ENCODE peak calls at places on chromosomes 13 and 19, in five cellular contexts. S is SK-N-SH, G is psoas muscle, V is cardiac muscle cell, N is fibroblast of lung. W is an unnamed sample.

GRCh38 chr13:46743191-46743590 is 53.8 kb downstream of the ESD start:
- DNase-seq in S (no peak), G (no peak), V (no peak), N (no peak), W (no peak)

GRCh38 chr19:1266818-1267440 is 2.2 kb upstream of the CIRBP start:
- DNase-seq in S (peak), G (peak), V (peak), N (peak), W (no peak)

GRCh38 chr13:110012102-110012739 is 225.8 kb upstream of the IRS2 start:
- DNase-seq in S (no peak), G (no peak), V (no peak), N (peak), W (no peak)

GRCh38 chr13:21328836-21329477 is 130.1 kb downstream of the ZDHHC20 start:
- DNase-seq in S (no peak), G (no peak), V (no peak), N (no peak), W (no peak)

GRCh38 chr19:10417598-10418280 is 2.6 kb upstream of the PDE4A start:
- DNase-seq in S (peak), G (no peak), V (peak), N (no peak), W (no peak)

GRCh38 chr13:27336005-27336673 is 65.5 kb downstream of the RASL11A start:
- DNase-seq in S (no peak), G (no peak), V (no peak), N (peak), W (no peak)

GRCh38 chr19:4014541-4015491 is 7.3 kb downstream of the PIAS4 start:
- DNase-seq in S (peak), G (peak), V (no peak), N (no peak), W (no peak)

GRCh38 chr13:79667771-79668170 is 186.8 kb downstream of the NDFIP2 start:
- DNase-seq in S (no peak), G (no peak), V (no peak), N (no peak), W (no peak)

GRCh38 chr13:96781141-96781540 is 213.1 kb downstream of the OXGR1 start:
- DNase-seq in S (no peak), G (no peak), V (no peak), N (no peak), W (no peak)

GRCh38 chr19:50431343-50432220 is 1.1 kb upstream of the MYBPC2 start:
- DNase-seq in S (peak), G (peak), V (peak), N (peak), W (no peak)

GRCh38 chr19:46697142-46697960 is 19.6 kb downstream of the PRKD2 start:
- DNase-seq in S (peak), G (peak), V (peak), N (peak), W (no peak)

GRCh38 chr13:23554000-23554399 is 16.2 kb upstream of the TNFRSF19 start:
- DNase-seq in S (no peak), G (no peak), V (no peak), N (no peak), W (no peak)

GRCh38 chr13:82257790-82258507 is 1624.3 kb downstream of the SLITRK1 start:
- DNase-seq in S (no peak), G (no peak), V (no peak), N (no peak), W (no peak)

GRCh38 chr19:14346279-14346678 is 35.0 kb upstream of the ADGRE5 start:
- DNase-seq in S (no peak), G (no peak), V (no peak), N (no peak), W (no peak)

GRCh38 chr19:28883241-28883693 is 329.7 kb downstream of the UQCRFS1 start:
- DNase-seq in S (no peak), G (no peak), V (peak), N (peak), W (no peak)

GRCh38 chr19:28882818-28883217 is 330.1 kb downstream of the UQCRFS1 start:
- DNase-seq in S (no peak), G (no peak), V (no peak), N (no peak), W (no peak)

GRCh38 chr19:28881616-28882015 is 331.3 kb downstream of the UQCRFS1 start:
- DNase-seq in S (no peak), G (no peak), V (no peak), N (no peak), W (no peak)

GRCh38 chr19:28878862-28879566 is 333.9 kb downstream of the UQCRFS1 start:
- DNase-seq in S (peak), G (peak), V (peak), N (peak), W (no peak)

DNA sequence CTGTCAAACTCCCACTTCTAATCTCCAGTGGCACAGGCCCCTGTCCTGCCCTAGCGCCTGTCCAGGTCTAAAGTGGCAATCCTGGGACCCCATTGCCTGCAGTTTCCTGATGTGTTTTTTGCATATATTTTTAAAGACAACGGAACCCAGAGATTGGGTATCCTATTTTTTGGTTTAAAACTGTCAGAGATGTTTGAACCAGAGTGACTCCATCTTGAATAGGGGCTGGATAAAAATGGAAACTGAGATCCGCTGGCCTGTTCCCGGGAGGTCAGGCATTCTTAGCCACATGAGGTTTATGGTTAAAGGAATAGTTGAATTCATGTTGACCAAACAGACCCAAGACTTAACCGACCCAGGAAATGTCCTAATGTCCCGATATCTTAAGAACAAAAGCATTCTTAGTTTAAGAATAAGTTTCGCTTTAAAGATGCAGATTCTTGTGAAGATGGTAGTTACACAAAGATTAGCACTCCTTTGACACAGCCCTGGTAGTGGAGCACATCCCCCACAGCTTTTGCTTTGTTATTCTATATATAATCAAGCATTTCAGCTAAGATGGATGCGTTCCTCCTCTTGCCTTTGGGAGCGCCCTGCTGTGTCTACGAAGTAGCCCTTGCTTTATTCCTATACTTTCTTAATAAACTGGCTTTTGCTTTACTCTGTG is 332.1 kb downstream of the UQCRFS1 start:
- DNase-seq in S (no peak), G (no peak), V (no peak), N (no peak), W (no peak)
- H3K27ac ChIP-seq in S (no peak), G (no peak), V (no peak), N (no peak), W (no peak)

GRCh38 chr13:94710881-94711560 is 1.3 kb downstream of the SOX21 start:
- DNase-seq in S (peak), G (no peak), V (no peak), N (no peak), W (no peak)
- TF ChIP-seq CTCF in S (no peak), G (no peak), V (no peak), N (no peak), W (no peak)

GRCh38 chr19:42423462-42424344 is 3.5 kb downstream of the LIPE start:
- DNase-seq in S (peak), G (peak), V (peak), N (peak), W (no peak)

GRCh38 chr19:42422576-42423461 is 4.4 kb downstream of the LIPE start:
- DNase-seq in S (peak), G (peak), V (peak), N (no peak), W (no peak)

GRCh38 chr19:42424345-42424707 is 2.9 kb downstream of the LIPE start:
- DNase-seq in S (no peak), G (no peak), V (no peak), N (no peak), W (no peak)

GRCh38 chr19:42426643-42427042 is 545 bp downstream of the LIPE start:
- DNase-seq in S (no peak), G (no peak), V (no peak), N (no peak), W (no peak)

GRCh38 chr19:42424712-42425131 is 2.5 kb downstream of the LIPE start:
- DNase-seq in S (peak), G (no peak), V (no peak), N (no peak), W (no peak)
- H3K27ac ChIP-seq in S (no peak), G (no peak), V (peak), N (no peak), W (no peak)

DNA sequence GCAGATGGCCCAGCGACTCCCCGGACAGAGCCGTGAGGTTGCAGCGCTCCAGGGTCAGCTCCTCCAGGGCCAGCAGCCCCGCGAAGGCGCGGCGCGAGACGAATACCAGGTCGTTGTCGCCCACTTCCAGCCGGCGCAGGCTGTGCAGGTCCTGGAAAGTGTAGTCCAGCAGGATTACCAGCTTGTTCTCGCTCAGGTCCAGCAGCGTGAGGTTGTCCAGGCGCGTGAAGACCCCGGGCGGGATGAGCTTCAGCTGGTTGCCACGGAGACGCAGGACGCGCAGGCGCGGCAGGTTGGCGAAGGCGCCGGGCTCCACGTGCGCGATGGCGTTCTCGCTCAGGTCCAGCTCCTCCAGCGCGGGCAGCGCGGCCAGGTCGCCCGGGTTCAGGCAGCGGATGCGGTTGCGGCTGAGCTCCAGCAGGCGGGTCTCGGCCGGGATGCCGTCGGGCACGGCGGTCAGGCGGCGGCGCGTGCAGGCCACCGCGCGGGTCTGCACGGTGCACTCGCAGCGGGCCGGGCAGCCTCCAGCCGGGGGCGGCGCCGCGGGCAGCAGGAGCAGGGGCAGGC is 9.3 kb upstream of the PEAK3 start:
- DNase-seq in S (peak), G (no peak), V (peak), N (no peak), W (no peak)
- TF ChIP-seq CTCF in S (no peak), G (no peak), V (no peak), N (no peak), W (no peak)

GRCh38 chr19:18915639-18916038 is 3.5 kb downstream of the COPE start:
- DNase-seq in S (peak), G (peak), V (peak), N (peak), W (no peak)

GRCh38 chr19:18910801-18911436 is 8.3 kb downstream of the COPE start:
- DNase-seq in S (no peak), G (no peak), V (no peak), N (no peak), W (no peak)

GRCh38 chr19:18912933-18913332 is 6.3 kb downstream of the COPE start:
- DNase-seq in S (no peak), G (no peak), V (no peak), N (no peak), W (no peak)

GRCh38 chr19:18910010-18910409 is 9.2 kb downstream of the COPE start:
- DNase-seq in S (no peak), G (no peak), V (no peak), N (no peak), W (no peak)

DNA sequence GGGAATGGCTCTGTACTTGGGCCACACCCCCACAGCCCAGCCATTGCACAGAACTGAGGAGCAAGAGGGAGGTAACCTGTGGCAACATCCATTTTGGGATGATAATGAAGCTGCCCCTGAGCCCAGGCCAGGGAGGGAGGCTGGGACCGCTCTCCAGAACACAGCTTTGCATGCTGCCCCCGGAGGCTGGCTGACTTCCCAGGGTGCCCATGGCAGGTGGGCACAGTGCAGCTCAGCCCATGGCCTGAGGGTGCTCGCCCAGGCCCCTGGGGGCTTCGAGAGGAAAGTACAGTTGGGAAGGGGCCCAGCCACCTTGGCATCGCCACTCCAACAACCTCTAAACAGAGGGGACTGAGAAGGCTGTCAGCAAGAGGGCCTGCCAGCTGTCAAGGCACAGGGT is 5.7 kb downstream of the COPE start:
- DNase-seq in S (no peak), G (no peak), V (no peak), N (no peak), W (no peak)
- H3K27ac ChIP-seq in S (no peak), G (no peak), V (no peak), N (no peak), W (no peak)

DNA sequence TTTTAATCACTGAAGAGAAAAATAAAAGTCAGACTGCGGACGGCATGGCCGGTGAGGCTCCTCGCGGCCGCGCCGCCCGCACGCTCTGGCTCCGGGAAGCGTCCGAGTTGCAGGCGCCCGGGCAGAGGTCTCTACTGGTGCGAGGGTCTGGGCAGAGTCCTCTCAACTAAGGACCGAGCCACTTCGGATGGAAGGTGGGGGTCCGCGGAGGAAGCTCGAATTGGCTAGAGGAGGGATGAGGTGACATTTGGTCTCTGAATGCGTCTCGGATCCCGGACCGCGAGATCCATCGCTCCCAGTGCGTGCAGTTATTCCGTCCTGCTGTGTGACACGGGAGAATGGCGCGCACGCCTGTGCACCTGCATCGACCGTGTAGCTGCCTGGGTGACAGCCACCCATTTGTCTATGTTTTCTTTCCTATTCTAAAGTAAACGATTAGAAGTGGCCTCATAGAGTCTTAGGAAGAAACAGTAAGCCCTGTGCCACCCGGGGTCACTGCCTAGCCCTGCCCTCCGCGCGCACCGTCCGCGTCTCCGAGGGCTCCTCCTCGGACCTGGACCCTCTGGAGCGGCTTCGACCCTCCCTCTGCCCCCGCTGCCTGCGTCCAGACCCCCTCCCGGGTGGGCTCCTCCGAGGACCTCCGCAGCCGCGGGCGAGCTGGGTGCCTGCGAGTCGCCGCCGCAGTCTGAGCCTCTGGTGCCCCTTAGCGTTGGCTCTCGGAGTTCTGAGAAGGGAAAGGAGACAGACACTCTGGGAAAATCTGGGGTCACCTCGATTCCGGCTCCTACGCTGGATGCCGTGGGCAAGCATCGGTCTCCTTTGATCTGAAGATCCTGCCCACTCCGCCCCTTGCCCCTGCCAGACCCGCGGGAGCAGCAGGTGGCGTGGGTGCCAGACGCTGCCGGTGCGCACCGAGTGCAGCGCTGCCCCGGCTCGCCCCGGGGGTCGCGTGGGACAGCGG is 347.4 kb downstream of the LIG4 start:
- DNase-seq in S (peak), G (no peak), V (peak), N (peak), W (no peak)
- TF ChIP-seq CTCF in S (peak), G (no peak), V (peak), N (peak), W (peak)

GRCh38 chr19:2494447-2495129 is 18.7 kb downstream of the GADD45B start:
- DNase-seq in S (peak), G (peak), V (peak), N (peak), W (no peak)
- H3K27ac ChIP-seq in S (peak), G (peak), V (peak), N (peak), W (peak)

W was measured in vagina.